ENCODE peak calls at places on chromosome 14, in eight cellular contexts. T, S, Y, H, U, I, Z and B are unnamed samples.
A peak's percentile ranks its signal among the peaks of the same experiment; 100 is the strongest.

GRCh38 chr14:98834119-98834518 is 437.9 kb downstream of the BCL11B start:
- DNase-seq in T (no peak), S (no peak), Y (no peak), H (no peak), U (no peak), I (no peak), Z (no peak), B (no peak)

GRCh38 chr14:72613196-72613974 is 280.5 kb downstream of the DPF3 start:
- DNase-seq in T (no peak), S (peak; percentile 61), Y (peak; percentile 86), H (peak; percentile 35), U (peak; percentile 77), I (no peak), Z (no peak), B (no peak)

GRCh38 chr14:23379331-23380196 is 2.7 kb downstream of the CMTM5 start:
- DNase-seq in T (peak; percentile 74), S (no peak), Y (peak; percentile 88), H (peak; percentile 74), U (peak; percentile 94), I (peak; percentile 9), Z (no peak), B (peak; percentile 47)

GRCh38 chr14:99094901-99095300 is 177.1 kb downstream of the BCL11B start:
- DNase-seq in T (no peak), S (no peak), Y (peak; percentile 47), H (no peak), U (no peak), I (no peak), Z (no peak), B (no peak)

GRCh38 chr14:34425095-34425851 is 36.8 kb downstream of the SPTSSA start:
- DNase-seq in T (no peak), S (no peak), Y (no peak), H (no peak), U (peak; percentile 44), I (no peak), Z (no peak), B (no peak)

GRCh38 chr14:27006520-27006919 is 408.7 kb upstream of the NOVA1 start:
- DNase-seq in T (no peak), S (no peak), Y (no peak), H (no peak), U (no peak), I (no peak), Z (no peak), B (no peak)

GRCh38 chr14:24147761-24148428 is 597 bp downstream of the RNF31 start:
- DNase-seq in T (no peak), S (no peak), Y (no peak), H (no peak), U (no peak), I (no peak), Z (no peak), B (no peak)

GRCh38 chr14:20317720-20318119 is 12.0 kb upstream of the TTC5 start:
- DNase-seq in T (no peak), S (no peak), Y (no peak), H (no peak), U (no peak), I (no peak), Z (no peak), B (no peak)

GRCh38 chr14:51953996-51954395 is 35.4 kb upstream of the RTRAF start:
- DNase-seq in T (no peak), S (no peak), Y (no peak), H (no peak), U (no peak), I (no peak), Z (no peak), B (no peak)

GRCh38 chr14:51950007-51950406 is 39.3 kb upstream of the RTRAF start:
- DNase-seq in T (no peak), S (no peak), Y (no peak), H (no peak), U (no peak), I (no peak), Z (no peak), B (no peak)

GRCh38 chr14:51957950-51958349 is 31.4 kb upstream of the RTRAF start:
- DNase-seq in T (no peak), S (no peak), Y (no peak), H (no peak), U (no peak), I (peak; percentile 48), Z (no peak), B (no peak)

GRCh38 chr14:51959928-51960327 is 29.4 kb upstream of the RTRAF start:
- DNase-seq in T (no peak), S (no peak), Y (no peak), H (no peak), U (no peak), I (no peak), Z (no peak), B (no peak)

DNA sequence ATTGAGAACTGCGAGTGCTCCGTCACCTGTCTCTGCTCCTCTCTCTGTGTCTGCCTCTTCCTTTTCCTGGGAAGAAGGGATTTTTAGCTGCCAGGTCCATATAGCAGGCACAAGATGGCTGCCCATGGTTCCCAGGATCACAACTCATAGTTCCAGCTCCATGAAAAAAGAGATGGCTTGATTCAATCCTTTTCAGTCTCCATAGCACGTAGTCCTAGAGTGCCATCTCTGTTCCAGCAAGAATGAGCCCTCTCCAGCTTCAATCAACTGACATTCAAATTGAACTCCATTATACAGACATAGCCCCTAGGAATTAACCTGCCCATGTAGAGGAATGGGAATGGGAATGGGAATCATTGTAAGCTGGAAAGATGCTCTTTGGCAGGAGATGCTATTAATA is 34.7 kb upstream of the RTRAF start:
- DNase-seq in T (no peak), S (no peak), Y (no peak), H (no peak), U (no peak), I (no peak), Z (no peak), B (no peak)
- TF ChIP-seq CTCF in T (no peak), S (no peak), Y (no peak), H (no peak), U (no peak), I (no peak), Z (no peak), B (no peak)

GRCh38 chr14:76264384-76264783 is 111.6 kb upstream of the ESRRB start:
- DNase-seq in T (no peak), S (no peak), Y (no peak), H (no peak), U (no peak), I (no peak), Z (no peak), B (no peak)

GRCh38 chr14:76261371-76261811 is 109.7 kb downstream of the GPATCH2L start:
- DNase-seq in T (no peak), S (no peak), Y (no peak), H (no peak), U (no peak), I (peak; percentile 41), Z (peak; percentile 26), B (no peak)

GRCh38 chr14:76259029-76259735 is 107.5 kb downstream of the GPATCH2L start:
- DNase-seq in T (peak; percentile 37), S (no peak), Y (no peak), H (no peak), U (no peak), I (no peak), Z (no peak), B (no peak)

GRCh38 chr14:76260749-76261148 is 109.0 kb downstream of the GPATCH2L start:
- DNase-seq in T (no peak), S (no peak), Y (no peak), H (no peak), U (no peak), I (no peak), Z (no peak), B (no peak)

DNA sequence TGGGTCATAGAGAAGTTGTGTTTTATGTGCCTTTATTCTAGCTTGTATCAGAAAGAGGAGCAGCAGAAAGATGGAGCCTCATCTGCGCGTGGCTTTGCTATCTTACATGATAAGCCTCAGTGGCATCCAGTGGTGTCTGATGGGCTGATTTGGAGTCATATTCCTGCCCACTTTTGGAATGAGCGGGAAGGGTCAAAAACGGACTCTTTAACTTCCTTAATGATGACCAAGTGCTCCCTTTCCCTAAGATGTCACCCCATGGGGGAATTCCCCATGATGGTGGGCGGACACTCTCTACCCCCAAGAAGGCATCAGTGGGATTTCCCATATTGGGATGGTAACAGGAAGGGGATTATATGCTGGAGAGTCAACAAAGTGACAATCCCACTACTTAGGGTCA is 110.9 kb downstream of the GPATCH2L start:
- DNase-seq in T (no peak), S (no peak), Y (no peak), H (no peak), U (no peak), I (no peak), Z (no peak), B (no peak)
- TF ChIP-seq CTCF in T (no peak), S (no peak), Y (no peak), H (no peak), U (no peak), I (no peak), Z (no peak), B (no peak)

DNA sequence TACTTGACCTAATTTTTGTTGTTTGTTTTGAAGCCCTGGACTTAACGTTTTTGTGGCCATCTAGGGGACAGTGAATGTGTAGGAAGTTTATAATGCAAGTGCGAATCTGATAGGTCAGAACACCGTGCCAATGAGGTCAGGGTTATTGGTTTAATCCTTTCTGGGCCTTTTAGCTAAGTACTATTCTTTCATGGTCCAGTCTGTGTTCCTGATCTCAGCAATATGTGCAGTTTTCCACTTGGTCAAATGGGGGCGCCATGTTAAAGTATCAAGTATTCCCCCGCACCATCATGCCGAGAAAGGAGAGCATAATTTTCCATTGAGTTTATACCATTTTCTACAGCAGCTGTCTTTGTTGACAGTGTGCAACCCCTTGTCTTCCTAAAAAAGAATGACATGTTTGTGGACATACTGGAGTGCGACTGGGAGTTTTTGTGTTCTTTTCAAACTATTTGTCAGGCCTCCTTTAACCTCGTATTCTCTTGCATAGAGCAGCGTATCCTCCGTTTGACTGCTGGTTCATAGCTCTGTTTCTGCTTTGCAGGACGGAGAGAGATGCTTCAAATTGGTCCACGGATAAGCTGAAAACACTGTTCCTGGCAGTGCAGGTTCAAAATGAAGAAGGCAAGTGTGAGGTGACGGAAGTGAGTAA is 1.3 kb downstream of the AHSA1 start:
- DNase-seq in T (peak; percentile 21), S (peak; percentile 90), Y (no peak), H (peak; percentile 67), U (peak; percentile 39), I (peak; percentile 72), Z (peak; percentile 29), B (peak; percentile 61)
- TF ChIP-seq CTCF in T (peak; percentile 63), S (peak; percentile 42), Y (no peak), H (peak; percentile 64), U (peak; percentile 38), I (peak; percentile 77), Z (peak; percentile 66), B (peak; percentile 74)

GRCh38 chr14:61561657-61562276 is 133.5 kb upstream of the HIF1A start:
- DNase-seq in T (peak; percentile 11), S (peak; percentile 55), Y (peak; percentile 81), H (peak; percentile 45), U (peak; percentile 85), I (peak; percentile 100), Z (peak; percentile 99), B (no peak)

GRCh38 chr14:61559641-61560201 is 135.6 kb upstream of the HIF1A start:
- DNase-seq in T (peak; percentile 83), S (no peak), Y (no peak), H (no peak), U (no peak), I (no peak), Z (no peak), B (no peak)

GRCh38 chr14:61560323-61560722 is 135.0 kb upstream of the HIF1A start:
- DNase-seq in T (no peak), S (no peak), Y (no peak), H (no peak), U (no peak), I (no peak), Z (no peak), B (no peak)

GRCh38 chr14:61562321-61563161 is 132.8 kb upstream of the HIF1A start:
- DNase-seq in T (peak; percentile 56), S (no peak), Y (no peak), H (no peak), U (peak; percentile 73), I (peak; percentile 100), Z (peak; percentile 100), B (no peak)

DNA sequence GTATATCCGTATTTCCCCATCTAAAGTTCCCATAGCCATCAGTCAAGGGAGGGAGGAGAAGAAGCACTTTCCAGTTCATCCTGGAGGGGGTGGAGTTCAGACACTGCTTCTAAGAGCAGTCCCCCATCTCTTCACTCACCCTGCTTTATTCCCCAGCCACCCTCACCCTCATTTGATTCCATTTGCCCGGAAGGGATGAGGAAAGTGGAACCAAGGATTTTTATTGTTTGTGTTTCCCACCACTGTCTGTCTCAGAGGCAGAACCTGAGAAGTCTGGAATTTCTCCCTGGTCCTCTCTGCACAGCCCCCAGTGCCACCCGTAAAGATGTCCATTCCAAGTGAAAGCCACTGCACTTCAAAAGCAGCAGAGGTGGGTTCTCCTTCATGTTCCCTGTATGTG is 134.2 kb upstream of the HIF1A start:
- DNase-seq in T (no peak), S (no peak), Y (no peak), H (no peak), U (no peak), I (peak; percentile 83), Z (no peak), B (no peak)
- TF ChIP-seq CTCF in T (peak; percentile 14), S (no peak), Y (no peak), H (no peak), U (no peak), I (peak; percentile 48), Z (peak; percentile 42), B (no peak)